ENCODE peak calls at places on chromosomes 3 and 15, in seven cellular contexts. A, S, C, D, M, Y and X are unnamed samples.

GRCh38 chr3:153277029-153277428 is 115.0 kb downstream of the RAP2B start:
- DNase-seq in M (peak), S (no peak), D (no peak), C (no peak), A (no peak), Y (no peak), X (no peak)

GRCh38 chr3:160221019-160221418 is 4.2 kb upstream of the C3orf80 start:
- DNase-seq in S (no peak), M (no peak), D (no peak), Y (no peak), A (no peak), C (no peak), X (no peak)

GRCh38 chr15:29312387-29312786 is 42.8 kb upstream of the NSMCE3 start:
- DNase-seq in Y (peak), D (no peak), M (peak), A (no peak), C (no peak), S (no peak), X (no peak)

GRCh38 chr3:174330303-174330702 is 528.8 kb upstream of the NAALADL2 start:
- DNase-seq in C (no peak), M (peak), S (no peak), A (no peak), Y (peak), D (no peak), X (no peak)

GRCh38 chr15:85306946-85307686 is 73.3 kb upstream of the AKAP13 start:
- DNase-seq in C (no peak), Y (no peak), A (no peak), M (no peak), D (no peak), S (no peak), X (no peak)

GRCh38 chr3:30655187-30655812 is 48.9 kb downstream of the TGFBR2 start:
- DNase-seq in Y (no peak), S (no peak), M (no peak), D (no peak), C (no peak), A (no peak), X (no peak)

GRCh38 chr3:119815716-119816115 is 33.8 kb downstream of the NR1I2 start:
- DNase-seq in S (no peak), C (no peak), D (no peak), Y (no peak), M (no peak), A (no peak), X (no peak)

GRCh38 chr3:139675327-139675726 is 2.4 kb downstream of the NMNAT3 start:
- DNase-seq in Y (no peak), S (no peak), A (no peak), D (no peak), M (no peak), C (no peak), X (no peak)

GRCh38 chr3:196422976-196423781 is 9.0 kb downstream of the UBXN7 start:
- DNase-seq in D (no peak), A (peak), Y (no peak), M (no peak), C (peak), S (no peak), X (peak)